ENCODE peak calls at places on chromosomes 11 and 22, in eight cellular contexts. U, R, Z, Y, P, M, D and S are unnamed samples.
A peak's percentile ranks its signal among the peaks of the same experiment; 100 is the strongest.

GRCh38 chr11:27717377-27717776 is 17.1 kb upstream of the BDNF start:
- DNase-seq in M (no peak), D (peak; percentile 35), U (no peak), R (no peak), Z (no peak), P (no peak), Y (no peak), S (no peak)

GRCh38 chr11:115166826-115167225 is 337.4 kb downstream of the CADM1 start:
- DNase-seq in R (no peak), M (no peak), Z (no peak), P (no peak), U (no peak), D (no peak), Y (peak; percentile 56), S (peak; percentile 19)

GRCh38 chr22:49998718-49999062 is 13.9 kb downstream of the IL17REL start:
- DNase-seq in Z (no peak), D (no peak), U (no peak), Y (no peak), R (no peak), P (no peak), M (no peak), S (no peak)

GRCh38 chr11:66542362-66542761 is 3.5 kb downstream of the ZDHHC24 start:
- DNase-seq in P (peak; percentile 49), U (no peak), R (peak; percentile 23), D (peak; percentile 42), Z (no peak), Y (no peak), M (no peak), S (no peak)

GRCh38 chr22:25174156-25174887 is 25.3 kb upstream of the CRYBB3 start:
- DNase-seq in Z (no peak), R (no peak), Y (no peak), M (no peak), D (no peak), U (no peak), P (no peak), S (no peak)

GRCh38 chr22:37623075-37624016 is 14.7 kb downstream of the GGA1 start:
- DNase-seq in Y (peak; percentile 83), Z (peak; percentile 67), M (peak; percentile 61), U (peak; percentile 65), D (peak; percentile 66), R (peak; percentile 62), P (peak; percentile 82), S (peak; percentile 18)

GRCh38 chr11:123302751-123303195 is 107.7 kb upstream of the CLMP start:
- DNase-seq in D (peak; percentile 88), R (no peak), U (no peak), Z (no peak), P (peak; percentile 46), M (no peak), Y (peak; percentile 17), S (no peak)

GRCh38 chr11:117634756-117635593 is 162.0 kb downstream of the DSCAML1 start:
- DNase-seq in Y (peak; percentile 30), R (no peak), U (no peak), Z (no peak), M (no peak), D (peak; percentile 15), P (no peak), S (no peak)

GRCh38 chr11:68016904-68017817 is 7.0 kb downstream of the ALDH3B1 start:
- DNase-seq in Z (no peak), Y (peak; percentile 44), R (no peak), M (no peak), P (no peak), U (no peak), D (no peak), S (no peak)

GRCh38 chr11:26348776-26349175 is 16.8 kb downstream of the ANO3 start:
- DNase-seq in Y (no peak), R (no peak), P (no peak), Z (no peak), M (no peak), D (no peak), U (no peak), S (no peak)

GRCh38 chr11:69704508-69705245 is 855 bp upstream of the FGF19 start:
- DNase-seq in D (peak; percentile 11), P (peak; percentile 71), R (peak; percentile 29), Z (no peak), U (no peak), M (no peak), Y (peak; percentile 80), S (no peak)

GRCh38 chr22:31611065-31611760 is 50.8 kb downstream of the PISD start:
- DNase-seq in R (no peak), U (no peak), M (no peak), D (no peak), Z (no peak), Y (no peak), P (no peak), S (no peak)

GRCh38 chr22:49930596-49931412 is 12.4 kb downstream of the CRELD2 start:
- DNase-seq in Y (peak; percentile 81), U (peak; percentile 82), M (no peak), D (peak; percentile 85), P (peak; percentile 78), Z (no peak), R (peak; percentile 94), S (peak; percentile 52)

GRCh38 chr11:210122-210802 is 2.8 kb downstream of the RIC8A start:
- DNase-seq in Y (no peak), P (peak; percentile 83), Z (no peak), U (no peak), M (no peak), R (no peak), D (peak; percentile 93), S (no peak)

GRCh38 chr22:38314992-38315800 is 2.0 kb downstream of the CSNK1E start:
- DNase-seq in U (no peak), M (no peak), R (no peak), Z (no peak), D (peak; percentile 45), Y (peak; percentile 27), P (no peak), S (no peak)

GRCh38 chr11:65650547-65651338 is 12.0 kb downstream of the RELA start:
- DNase-seq in P (no peak), Y (no peak), Z (no peak), D (no peak), M (no peak), R (no peak), U (no peak), S (no peak)